ENCODE peak calls at places on chromosomes 4 and X, in six cellular contexts. P is uterus, N is left lung, U is cardiac muscle cell, X is epithelial cell of esophagus, T is astrocyte of the cerebellum. R is an unnamed sample.

GRCh38 chrX:17591741-17592110 is 145.6 kb upstream of the SCML1 start:
- DNase-seq in N (no peak), T (peak), P (peak), U (no peak), X (peak), R (peak)

GRCh38 chr4:5940470-5941203 is 47.8 kb upstream of the CRMP1 start:
- DNase-seq in X (no peak), P (no peak), T (no peak), N (no peak), U (peak), R (peak)

GRCh38 chr4:174521800-174522182 is 497 bp downstream of the HPGD start:
- DNase-seq in U (no peak), T (no peak), N (peak), P (no peak), X (peak), R (no peak)

GRCh38 chrX:111511477-111511876 is at the start of gene SERTM2:
- DNase-seq in P (peak), U (peak), X (peak), N (no peak), T (peak), R (peak)

GRCh38 chrX:106731590-106731989 is 5.1 kb downstream of the RNF128 start:
- DNase-seq in N (no peak), X (no peak), P (no peak), T (no peak), U (no peak), R (no peak)

GRCh38 chrX:123184858-123185251 is 777 bp downstream of the GRIA3 start:
- DNase-seq in U (peak), T (no peak), N (peak), X (peak), P (no peak), R (peak)

GRCh38 chr4:147289181-147289580 is 191.7 kb upstream of the EDNRA start:
- DNase-seq in P (no peak), X (peak), N (no peak), U (no peak), T (no peak), R (peak)

GRCh38 chr4:109996531-109996930 is 83.8 kb downstream of the EGF start:
- DNase-seq in N (no peak), X (peak), P (no peak), T (no peak), U (no peak), R (no peak)

GRCh38 chr4:2785613-2786012 is 7.3 kb upstream of the SH3BP2 start:
- DNase-seq in T (no peak), X (no peak), U (no peak), P (no peak), N (no peak), R (no peak)

GRCh38 chr4:89331197-89331596 is 23.6 kb upstream of the GPRIN3 start:
- DNase-seq in U (no peak), N (no peak), X (no peak), T (no peak), P (no peak), R (no peak)

GRCh38 chrX:12581546-12581945 is 209.7 kb upstream of the PRPS2 start:
- DNase-seq in U (no peak), X (peak), T (no peak), N (no peak), P (no peak), R (no peak)

GRCh38 chr4:188346171-188346809 is 207.0 kb downstream of the TRIML1 start:
- DNase-seq in N (no peak), P (no peak), T (no peak), X (no peak), U (no peak), R (no peak)

GRCh38 chrX:136028383-136028984 is 43.2 kb downstream of the SLC9A6 start:
- DNase-seq in U (peak), N (no peak), T (peak), P (no peak), X (peak), R (peak)

GRCh38 chr4:76582074-76582816 is 147.2 kb downstream of the SHROOM3 start:
- DNase-seq in P (no peak), T (no peak), X (no peak), U (no peak), N (no peak), R (no peak)

GRCh38 chrX:1564750-1565683 is 26.4 kb upstream of the AKAP17A start:
- DNase-seq in X (no peak), N (no peak), U (no peak), P (no peak), T (no peak), R (no peak)

GRCh38 chr4:7660640-7661039 is 225.9 kb upstream of the PSAPL1 start:
- DNase-seq in P (no peak), T (no peak), X (no peak), N (no peak), U (no peak), R (no peak)

GRCh38 chr4:7928711-7929505 is 10.8 kb downstream of the AFAP1 start:
- DNase-seq in X (peak), N (no peak), P (no peak), T (no peak), U (no peak), R (peak)

GRCh38 chrX:53449632-53450031 is 15.5 kb upstream of the HSD17B10 start:
- DNase-seq in P (no peak), X (peak), U (no peak), N (no peak), T (no peak), R (no peak)

GRCh38 chr4:124684301-124684700 is 28.2 kb downstream of the ANKRD50 start:
- DNase-seq in P (no peak), U (no peak), N (no peak), X (peak), T (no peak), R (peak)

GRCh38 chr4:112770111-112770510 is 133.2 kb downstream of the LARP7 start:
- DNase-seq in X (no peak), P (no peak), N (no peak), U (no peak), T (no peak), R (no peak)

GRCh38 chr4:112767386-112767785 is 130.4 kb downstream of the LARP7 start:
- DNase-seq in T (no peak), N (no peak), P (no peak), X (no peak), U (no peak), R (no peak)

GRCh38 chr4:112765317-112765989 is 128.5 kb downstream of the LARP7 start:
- DNase-seq in N (no peak), U (peak), T (peak), P (no peak), X (peak), R (peak)

DNA sequence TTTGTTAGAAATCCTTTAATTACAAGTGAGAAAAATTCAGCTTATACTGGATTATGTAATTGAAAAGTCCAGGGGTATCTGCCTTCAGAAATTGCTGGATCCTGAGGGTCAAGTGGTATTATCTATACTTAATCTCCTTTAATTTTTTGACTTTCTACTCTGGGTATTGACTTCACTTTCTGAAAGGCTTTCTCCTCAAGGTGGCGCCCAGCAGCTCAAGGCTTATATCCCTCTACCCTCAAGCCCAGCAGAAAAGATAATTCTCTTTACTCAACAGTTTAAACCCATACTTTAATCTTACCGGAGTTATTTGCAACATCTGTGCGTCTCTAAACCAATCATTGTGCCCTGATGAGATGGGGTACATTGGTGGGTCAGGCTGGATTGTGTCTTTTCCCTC is 129.5 kb downstream of the LARP7 start:
- DNase-seq in T (peak), U (peak), X (peak), N (no peak), P (no peak), R (peak)
- TF ChIP-seq CTCF in T (peak), U (peak), X (peak), N (no peak), P (peak), R (peak)

GRCh38 chrX:2710496-2710895 is 19.4 kb downstream of the CD99 start:
- DNase-seq in P (no peak), N (no peak), U (no peak), X (peak), T (no peak), R (no peak)
- H3K4me3 ChIP-seq in P (no peak), N (no peak), U (no peak), X (peak), T (no peak), R (no peak)

DNA sequence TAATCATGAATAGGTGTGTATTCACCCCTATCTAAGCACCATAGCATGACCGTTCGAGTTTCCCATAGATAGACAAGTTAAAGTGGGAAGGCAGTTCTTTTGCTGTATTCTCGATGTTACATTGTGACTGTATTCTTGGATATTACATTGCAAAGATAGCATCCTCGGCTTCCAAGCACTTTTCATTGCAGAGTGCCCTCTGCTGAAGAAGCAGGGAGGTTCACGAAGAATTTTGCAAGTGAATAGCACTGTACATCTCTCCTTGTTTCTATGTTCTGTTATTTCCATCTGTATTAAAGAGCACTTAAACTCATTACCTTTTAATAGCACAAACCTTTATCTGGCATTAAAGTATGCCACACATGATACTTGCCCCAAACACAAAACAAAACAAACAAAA is 426.7 kb upstream of the ARX start:
- DNase-seq in X (peak), U (peak), P (no peak), T (no peak), N (no peak), R (no peak)
- TF ChIP-seq CTCF in X (no peak), U (no peak), P (no peak), T (peak), N (no peak), R (no peak)

GRCh38 chr4:27360651-27361347 is 500.2 kb downstream of the STIM2 start:
- DNase-seq in X (peak), U (no peak), P (no peak), N (no peak), T (peak), R (peak)

GRCh38 chr4:27358269-27358668 is 497.6 kb downstream of the STIM2 start:
- DNase-seq in U (no peak), N (no peak), P (no peak), T (no peak), X (no peak), R (no peak)

DNA sequence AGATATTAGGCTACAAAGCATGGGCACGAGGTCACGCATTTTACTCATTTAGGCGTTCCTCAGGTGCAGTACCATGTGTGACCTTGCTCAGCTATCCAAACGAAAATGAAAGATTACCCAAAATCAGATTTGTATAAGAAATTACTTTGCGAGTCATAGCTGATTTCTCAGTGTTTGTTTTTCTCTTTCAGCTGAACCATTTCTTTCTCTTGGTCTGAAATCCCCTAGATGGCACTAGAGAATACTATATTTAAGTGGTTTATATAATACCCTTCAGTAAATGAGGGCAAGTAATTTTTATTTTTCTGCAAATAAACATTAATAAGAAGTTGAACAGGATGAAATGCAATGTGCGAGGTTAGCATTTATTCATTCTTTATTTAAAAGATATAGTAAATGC is 496.6 kb downstream of the STIM2 start:
- DNase-seq in X (peak), N (no peak), T (peak), U (peak), P (no peak), R (peak)
- H3K4me3 ChIP-seq in X (no peak), N (no peak), T (no peak), U (no peak), P (no peak), R (no peak)

DNA sequence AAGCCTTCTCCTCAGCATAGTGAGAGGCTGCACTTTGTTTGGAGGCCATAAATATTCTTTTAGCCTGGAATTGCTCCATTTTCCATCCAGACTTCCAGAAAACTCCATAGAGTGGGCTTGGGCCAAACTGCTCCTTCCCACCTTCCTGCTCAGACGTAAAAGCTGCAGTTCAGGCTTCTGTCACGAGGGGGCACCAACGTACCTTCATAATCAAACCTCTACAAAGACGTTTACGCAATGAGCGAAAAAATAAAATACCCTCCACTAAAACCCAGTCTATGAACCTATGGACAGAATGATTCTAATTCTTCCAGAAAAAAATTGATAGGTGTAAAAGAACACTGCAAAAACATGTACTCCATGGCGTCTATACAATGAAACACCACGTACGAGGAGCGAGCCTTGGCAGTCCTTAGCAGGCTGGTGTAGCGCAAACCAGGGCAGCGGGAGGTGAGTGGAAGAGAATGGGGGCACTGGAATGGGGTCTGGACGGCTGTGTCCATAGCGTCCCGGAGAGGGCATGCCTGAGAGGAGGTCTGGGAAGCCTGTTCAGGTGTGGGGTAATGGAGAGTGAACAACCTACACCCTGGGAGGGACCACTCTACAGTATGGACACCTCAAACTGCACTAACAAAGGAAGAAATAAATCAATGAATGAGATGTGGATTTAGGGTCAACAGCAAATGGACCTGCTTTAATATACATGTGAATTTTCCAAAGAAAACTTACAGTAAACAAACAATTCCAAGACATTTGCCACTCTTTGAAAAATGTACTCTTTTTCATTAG is 14.3 kb upstream of the RAB40A start:
- DNase-seq in N (no peak), U (peak), X (peak), T (peak), P (peak), R (peak)
- TF ChIP-seq CTCF in N (peak), U (peak), X (peak), T (peak), P (peak), R (peak)

GRCh38 chrX:97310373-97310772 is 426.7 kb downstream of the RPA4 start:
- DNase-seq in T (peak), P (no peak), U (peak), N (no peak), X (peak), R (no peak)

GRCh38 chrX:97308161-97308560 is 424.5 kb downstream of the RPA4 start:
- DNase-seq in T (no peak), P (no peak), U (peak), N (no peak), X (no peak), R (peak)

GRCh38 chrX:97311066-97311778 is 427.5 kb downstream of the RPA4 start:
- DNase-seq in X (no peak), N (no peak), U (no peak), P (no peak), T (no peak), R (no peak)

GRCh38 chrX:97306771-97307470 is 423.2 kb downstream of the RPA4 start:
- DNase-seq in X (peak), N (no peak), T (no peak), P (no peak), U (no peak), R (no peak)

GRCh38 chrX:97309717-97310116 is 426.0 kb downstream of the RPA4 start:
- DNase-seq in X (peak), P (no peak), T (no peak), U (no peak), N (no peak), R (no peak)
- H3K4me3 ChIP-seq in X (no peak), P (no peak), T (no peak), U (no peak), N (no peak), R (no peak)

DNA sequence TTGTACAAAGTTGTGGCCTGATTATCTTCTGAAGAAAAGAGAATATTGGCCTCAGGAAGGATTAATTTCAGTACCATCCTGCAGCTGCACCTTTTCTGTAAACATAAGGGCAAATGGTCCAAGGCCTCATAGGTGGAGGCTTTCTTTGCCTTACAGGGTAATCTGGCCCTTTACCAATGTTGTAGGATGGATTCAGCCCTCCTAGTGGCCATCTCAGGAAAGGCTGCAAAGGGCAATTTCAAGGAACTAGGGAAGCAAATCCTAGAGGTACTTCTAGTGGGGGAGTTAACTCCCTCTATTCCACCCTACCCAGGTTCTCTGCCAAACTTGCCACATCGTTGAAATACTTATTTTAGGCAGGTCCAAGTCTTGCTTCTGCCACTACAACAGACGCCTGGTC is 57.6 kb downstream of the UGT2B11 start:
- DNase-seq in X (peak), N (no peak), P (no peak), T (no peak), U (no peak), R (peak)
- TF ChIP-seq CTCF in X (peak), N (no peak), P (no peak), T (peak), U (peak), R (peak)